ENCODE peak calls at places on chromosome 1, in six cellular contexts. W, O, E, U, Z and S are unnamed samples.

GRCh38 chr1:62294211-62294610 is 25.0 kb downstream of the KANK4 start:
- DNase-seq in W (no peak), O (no peak), E (no peak), U (no peak), Z (no peak), S (no peak)

GRCh38 chr1:239308701-239309333 is 77.6 kb upstream of the CHRM3 start:
- DNase-seq in W (no peak), O (peak), E (peak), U (no peak), Z (peak), S (no peak)

GRCh38 chr1:209527372-209527771 is 56.1 kb upstream of the CAMK1G start:
- DNase-seq in W (peak), O (peak), E (no peak), U (peak), Z (no peak), S (peak)

GRCh38 chr1:59294423-59294822 is 2.5 kb upstream of the FGGY start:
- DNase-seq in W (no peak), O (no peak), E (no peak), U (no peak), Z (no peak), S (no peak)

GRCh38 chr1:217134857-217135568 is 411.8 kb upstream of the ESRRG start:
- DNase-seq in W (no peak), O (no peak), E (no peak), U (peak), Z (no peak), S (no peak)

GRCh38 chr1:33181038-33181861 is 593 bp downstream of the TRIM62 start:
- DNase-seq in W (no peak), O (peak), E (peak), U (peak), Z (peak), S (peak)

GRCh38 chr1:158053276-158053675 is 59.8 kb downstream of the KIRREL1 start:
- DNase-seq in W (no peak), O (peak), E (no peak), U (peak), Z (no peak), S (no peak)

GRCh38 chr1:232291681-232292080 is 338.3 kb downstream of the SIPA1L2 start:
- DNase-seq in W (no peak), O (no peak), E (peak), U (no peak), Z (no peak), S (no peak)

GRCh38 chr1:57966751-57967406 is 543.0 kb upstream of the DAB1 start:
- DNase-seq in W (peak), O (peak), E (no peak), U (no peak), Z (no peak), S (no peak)

GRCh38 chr1:116232989-116233514 is 121.9 kb downstream of the MAB21L3 start:
- DNase-seq in W (no peak), O (no peak), E (no peak), U (peak), Z (no peak), S (no peak)

GRCh38 chr1:196393742-196394141 is 214.5 kb downstream of the KCNT2 start:
- DNase-seq in W (no peak), O (peak), E (no peak), U (peak), Z (no peak), S (peak)

GRCh38 chr1:75797606-75798216 is 1.0 kb downstream of the MSH4 start:
- DNase-seq in W (no peak), O (no peak), E (no peak), U (no peak), Z (no peak), S (no peak)

GRCh38 chr1:11885922-11886321 is 27.2 kb upstream of the NPPB start:
- DNase-seq in W (no peak), O (no peak), E (no peak), U (no peak), Z (no peak), S (no peak)

GRCh38 chr1:210938416-210938925 is 195.5 kb downstream of the KCNH1 start:
- DNase-seq in W (no peak), O (no peak), E (no peak), U (no peak), Z (no peak), S (no peak)

GRCh38 chr1:108084866-108085477 is 115.2 kb downstream of the SLC25A24 start:
- DNase-seq in W (no peak), O (no peak), E (no peak), U (no peak), Z (no peak), S (no peak)

GRCh38 chr1:27341525-27342252 is at the start of gene SYTL1:
- DNase-seq in W (no peak), O (peak), E (peak), U (peak), Z (peak), S (peak)

GRCh38 chr1:10173582-10173981 is 36.8 kb upstream of the KIF1B start:
- DNase-seq in W (no peak), O (no peak), E (no peak), U (no peak), Z (no peak), S (no peak)

GRCh38 chr1:210231846-210232523 is 611 bp upstream of the SERTAD4 start:
- DNase-seq in W (no peak), O (no peak), E (no peak), U (peak), Z (no peak), S (no peak)

GRCh38 chr1:42732126-42732680 is 7.8 kb downstream of the CLDN19 start:
- DNase-seq in W (no peak), O (no peak), E (no peak), U (no peak), Z (no peak), S (no peak)

GRCh38 chr1:231861541-231862481 is 235.2 kb downstream of the DISC1 start:
- DNase-seq in W (no peak), O (peak), E (no peak), U (peak), Z (no peak), S (peak)

GRCh38 chr1:22339237-22339636 is 112.4 kb upstream of the ZBTB40 start:
- DNase-seq in W (no peak), O (no peak), E (no peak), U (no peak), Z (no peak), S (no peak)

GRCh38 chr1:30514945-30515344 is 208.4 kb downstream of the MATN1 start:
- DNase-seq in W (no peak), O (no peak), E (no peak), U (no peak), Z (no peak), S (no peak)

GRCh38 chr1:36096500-36097412 is 8.1 kb downstream of the ADPRS start:
- DNase-seq in W (no peak), O (no peak), E (no peak), U (no peak), Z (no peak), S (peak)

GRCh38 chr1:27547220-27548116 is 56.5 kb downstream of the AHDC1 start:
- DNase-seq in W (no peak), O (no peak), E (no peak), U (no peak), Z (no peak), S (no peak)

GRCh38 chr1:7671676-7672075 is 99.4 kb upstream of the VAMP3 start:
- DNase-seq in W (no peak), O (no peak), E (no peak), U (no peak), Z (no peak), S (no peak)

GRCh38 chr1:100050139-100050538 is 80.3 kb downstream of the SLC35A3 start:
- DNase-seq in W (no peak), O (no peak), E (no peak), U (no peak), Z (no peak), S (no peak)
- TF ChIP-seq CTCF in W (no peak), O (no peak), E (no peak), U (no peak), Z (no peak), S (no peak)

GRCh38 chr1:69220672-69221071 is 347.1 kb upstream of the LRRC7 start:
- DNase-seq in W (no peak), O (no peak), E (no peak), U (no peak), Z (no peak), S (no peak)

GRCh38 chr1:69215883-69216282 is 351.8 kb upstream of the LRRC7 start:
- DNase-seq in W (no peak), O (no peak), E (no peak), U (no peak), Z (no peak), S (no peak)

GRCh38 chr1:69223156-69223555 is 344.6 kb upstream of the LRRC7 start:
- DNase-seq in W (no peak), O (no peak), E (no peak), U (no peak), Z (no peak), S (no peak)

DNA sequence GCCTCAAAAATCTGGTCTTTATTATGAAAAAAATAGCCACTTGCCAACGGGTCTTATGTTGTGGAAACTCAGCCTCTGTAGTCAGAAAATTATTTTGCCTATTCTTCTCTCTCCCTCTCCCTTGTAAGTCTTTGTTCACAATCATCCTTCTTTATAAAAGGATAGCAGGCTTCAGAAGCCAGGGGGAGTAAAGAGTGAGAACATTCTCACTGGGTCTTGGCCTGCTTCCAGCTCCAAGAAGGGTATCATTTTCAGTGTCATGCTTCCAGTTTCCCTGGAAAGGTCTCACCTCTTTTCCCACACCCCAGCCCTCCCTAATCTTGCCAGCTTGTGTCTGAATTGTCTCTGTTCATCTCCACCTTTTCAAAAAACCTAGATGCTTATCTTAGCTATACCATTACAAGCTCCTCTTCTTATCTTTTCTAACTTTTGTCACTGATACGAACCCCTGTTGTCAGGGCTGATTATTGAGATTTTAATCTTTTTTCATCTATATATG is 346.2 kb upstream of the LRRC7 start:
- DNase-seq in W (no peak), O (no peak), E (no peak), U (no peak), Z (no peak), S (no peak)
- TF ChIP-seq CTCF in W (peak), O (no peak), E (no peak), U (no peak), Z (no peak), S (no peak)

GRCh38 chr1:89918127-89918793 is 76.7 kb upstream of the ZNF326 start:
- DNase-seq in W (no peak), O (no peak), E (no peak), U (peak), Z (no peak), S (no peak)
- TF ChIP-seq CTCF in W (no peak), O (no peak), E (no peak), U (no peak), Z (no peak), S (no peak)

GRCh38 chr1:153242160-153242559 is 17.3 kb upstream of the LORICRIN start:
- DNase-seq in W (no peak), O (no peak), E (no peak), U (no peak), Z (no peak), S (no peak)
- TF ChIP-seq CTCF in W (no peak), O (no peak), E (no peak), U (no peak), Z (no peak), S (no peak)

GRCh38 chr1:233376711-233377110 is 49.2 kb downstream of the MAP3K21 start:
- DNase-seq in W (no peak), O (no peak), E (no peak), U (no peak), Z (no peak), S (no peak)
- TF ChIP-seq CTCF in W (no peak), O (no peak), E (no peak), U (no peak), Z (no peak), S (no peak)